ENCODE peak calls at places on chromosomes 4 and X, in ten cellular contexts. One of them, this sample, is unnamed.

GRCh38 chrX:10620121-10620699 is at the start of gene MID1:
- DNase-seq in MM.1S: peak; percentile 60
- DNase-seq in omental fat pad: peak; percentile 26
- DNase-seq in PC-9: peak; percentile 75
- DNase-seq in HFFc6: peak; percentile 77
- DNase-seq in A673: peak; percentile 82
- DNase-seq in PC-3: peak; percentile 83
- DNase-seq in pancreas: peak; percentile 73
- DNase-seq in HL-60: no peak
- DNase-seq in tibial nerve: peak; percentile 30
- DNase-seq in this sample: peak; percentile 51

GRCh38 chrX:103789004-103789403 is 12.4 kb downstream of the PLP1 start:
- DNase-seq in MM.1S: peak; percentile 22
- DNase-seq in A673: no peak
- DNase-seq in HL-60: no peak
- DNase-seq in PC-3: no peak
- DNase-seq in omental fat pad: no peak
- DNase-seq in PC-9: no peak
- DNase-seq in HFFc6: no peak
- DNase-seq in tibial nerve: no peak
- DNase-seq in pancreas: no peak
- DNase-seq in this sample: no peak

GRCh38 chr4:825969-826330 is at the start of gene CPLX1:
- DNase-seq in PC-9: no peak
- DNase-seq in tibial nerve: no peak
- DNase-seq in MM.1S: no peak
- DNase-seq in omental fat pad: no peak
- DNase-seq in HL-60: no peak
- DNase-seq in A673: peak; percentile 62
- DNase-seq in pancreas: peak; percentile 71
- DNase-seq in PC-3: peak; percentile 6
- DNase-seq in HFFc6: no peak
- DNase-seq in this sample: no peak

GRCh38 chrX:49257846-49258748 is 6.4 kb downstream of the FOXP3 start:
- DNase-seq in tibial nerve: no peak
- DNase-seq in MM.1S: no peak
- DNase-seq in PC-9: no peak
- DNase-seq in omental fat pad: no peak
- DNase-seq in A673: no peak
- DNase-seq in pancreas: no peak
- DNase-seq in HL-60: no peak
- DNase-seq in PC-3: no peak
- DNase-seq in HFFc6: no peak
- DNase-seq in this sample: no peak

GRCh38 chrX:12992544-12993118 is 17.7 kb downstream of the TMSB4X start:
- DNase-seq in MM.1S: no peak
- DNase-seq in PC-3: no peak
- DNase-seq in tibial nerve: no peak
- DNase-seq in pancreas: no peak
- DNase-seq in omental fat pad: no peak
- DNase-seq in HFFc6: no peak
- DNase-seq in A673: no peak
- DNase-seq in HL-60: no peak
- DNase-seq in PC-9: no peak
- DNase-seq in this sample: no peak

GRCh38 chr4:156228706-156229105 is 275.0 kb upstream of the CTSO start:
- DNase-seq in omental fat pad: no peak
- DNase-seq in A673: no peak
- DNase-seq in HL-60: no peak
- DNase-seq in HFFc6: peak; percentile 11
- DNase-seq in PC-9: no peak
- DNase-seq in tibial nerve: no peak
- DNase-seq in pancreas: no peak
- DNase-seq in PC-3: peak; percentile 13
- DNase-seq in MM.1S: no peak
- DNase-seq in this sample: no peak

GRCh38 chr4:10123227-10124101 is 6.9 kb upstream of the WDR1 start:
- DNase-seq in A673: no peak
- DNase-seq in tibial nerve: no peak
- DNase-seq in PC-3: no peak
- DNase-seq in HL-60: no peak
- DNase-seq in omental fat pad: no peak
- DNase-seq in HFFc6: no peak
- DNase-seq in pancreas: no peak
- DNase-seq in PC-9: no peak
- DNase-seq in MM.1S: peak; percentile 48
- DNase-seq in this sample: no peak

GRCh38 chr4:141027421-141027820 is 105.8 kb downstream of the RNF150 start:
- DNase-seq in PC-9: no peak
- DNase-seq in HFFc6: peak; percentile 37
- DNase-seq in pancreas: no peak
- DNase-seq in A673: no peak
- DNase-seq in omental fat pad: no peak
- DNase-seq in MM.1S: no peak
- DNase-seq in PC-3: peak; percentile 38
- DNase-seq in tibial nerve: no peak
- DNase-seq in HL-60: no peak
- DNase-seq in this sample: no peak

GRCh38 chr4:20356565-20356964 is 104.9 kb downstream of the SLIT2 start:
- DNase-seq in tibial nerve: no peak
- DNase-seq in PC-3: no peak
- DNase-seq in HL-60: no peak
- DNase-seq in omental fat pad: no peak
- DNase-seq in PC-9: no peak
- DNase-seq in A673: no peak
- DNase-seq in HFFc6: no peak
- DNase-seq in MM.1S: no peak
- DNase-seq in pancreas: no peak
- DNase-seq in this sample: no peak

GRCh38 chr4:88533088-88533790 is 9.7 kb upstream of the PYURF start:
- DNase-seq in omental fat pad: no peak
- DNase-seq in pancreas: no peak
- DNase-seq in A673: no peak
- DNase-seq in PC-3: peak; percentile 26
- DNase-seq in tibial nerve: no peak
- DNase-seq in HL-60: no peak
- DNase-seq in HFFc6: peak; percentile 56
- DNase-seq in PC-9: no peak
- DNase-seq in MM.1S: no peak
- DNase-seq in this sample: no peak

GRCh38 chrX:72121381-72121780 is 10.3 kb downstream of the RTL5 start:
- DNase-seq in omental fat pad: no peak
- DNase-seq in PC-3: peak; percentile 85
- DNase-seq in PC-9: no peak
- DNase-seq in MM.1S: peak; percentile 63
- DNase-seq in HFFc6: peak; percentile 32
- DNase-seq in tibial nerve: peak; percentile 45
- DNase-seq in pancreas: peak; percentile 29
- DNase-seq in A673: peak; percentile 39
- DNase-seq in HL-60: peak; percentile 71
- DNase-seq in this sample: peak; percentile 69

GRCh38 chr4:3127129-3127528 is 52.6 kb downstream of the HTT start:
- DNase-seq in MM.1S: no peak
- DNase-seq in HFFc6: no peak
- DNase-seq in PC-3: no peak
- DNase-seq in tibial nerve: no peak
- DNase-seq in PC-9: no peak
- DNase-seq in A673: no peak
- DNase-seq in HL-60: no peak
- DNase-seq in pancreas: no peak
- DNase-seq in omental fat pad: no peak
- DNase-seq in this sample: no peak

GRCh38 chr4:36255575-36255974 is 11.3 kb upstream of the ARAP2 start:
- DNase-seq in HL-60: peak; percentile 74
- DNase-seq in tibial nerve: no peak
- DNase-seq in A673: no peak
- DNase-seq in PC-3: no peak
- DNase-seq in HFFc6: no peak
- DNase-seq in omental fat pad: no peak
- DNase-seq in PC-9: no peak
- DNase-seq in MM.1S: peak; percentile 50
- DNase-seq in pancreas: no peak
- DNase-seq in this sample: no peak

GRCh38 chr4:178140326-178140915 is 698.2 kb upstream of the AGA start:
- DNase-seq in HFFc6: no peak
- DNase-seq in HL-60: no peak
- DNase-seq in omental fat pad: no peak
- DNase-seq in PC-9: no peak
- DNase-seq in A673: no peak
- DNase-seq in tibial nerve: no peak
- DNase-seq in MM.1S: no peak
- DNase-seq in pancreas: peak; percentile 49
- DNase-seq in PC-3: no peak
- DNase-seq in this sample: no peak

GRCh38 chrX:100587846-100588245 is 3.1 kb downstream of the TNMD start:
- DNase-seq in A673: no peak
- DNase-seq in pancreas: no peak
- DNase-seq in omental fat pad: no peak
- DNase-seq in MM.1S: no peak
- DNase-seq in PC-3: no peak
- DNase-seq in HL-60: no peak
- DNase-seq in tibial nerve: no peak
- DNase-seq in PC-9: no peak
- DNase-seq in HFFc6: no peak
- DNase-seq in this sample: no peak

DNA sequence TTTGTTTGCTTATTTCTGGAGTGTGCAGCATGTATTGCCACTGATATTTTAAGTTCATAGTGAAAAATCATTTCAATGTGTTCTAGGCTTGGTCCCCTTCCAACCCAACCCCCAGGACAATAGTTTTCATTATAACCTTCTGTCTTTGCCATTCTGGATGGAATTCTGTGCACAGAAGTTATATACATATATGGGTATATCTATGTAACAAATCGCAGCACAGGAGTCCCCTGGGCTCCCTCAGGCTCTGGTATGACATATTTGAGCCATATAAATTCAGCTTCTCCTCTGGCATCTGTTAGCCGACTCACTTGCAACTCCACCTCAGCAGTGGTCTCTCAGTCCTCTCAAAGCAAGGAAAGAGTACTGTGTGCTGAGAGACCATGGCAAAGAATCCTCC is at the start of gene TNMD:
- DNase-seq in tibial nerve: no peak
- DNase-seq in A673: no peak
- DNase-seq in PC-3: no peak
- DNase-seq in omental fat pad: no peak
- DNase-seq in MM.1S: no peak
- DNase-seq in pancreas: no peak
- DNase-seq in HL-60: no peak
- DNase-seq in PC-9: no peak
- DNase-seq in HFFc6: no peak
- DNase-seq in this sample: no peak
- TF ChIP-seq CTCF in tibial nerve: no peak
- TF ChIP-seq CTCF in A673: no peak
- TF ChIP-seq CTCF in PC-3: no peak
- TF ChIP-seq CTCF in omental fat pad: no peak
- TF ChIP-seq CTCF in MM.1S: no peak
- TF ChIP-seq CTCF in pancreas: no peak
- TF ChIP-seq CTCF in HL-60: no peak
- TF ChIP-seq CTCF in PC-9: no peak
- TF ChIP-seq CTCF in HFFc6: no peak
- TF ChIP-seq CTCF in this sample: no peak

GRCh38 chr4:189090174-189090814 is 850.4 kb upstream of the FRG1 start:
- DNase-seq in PC-9: no peak
- DNase-seq in A673: peak; percentile 16
- DNase-seq in HFFc6: peak; percentile 30
- DNase-seq in omental fat pad: no peak
- DNase-seq in PC-3: peak; percentile 25
- DNase-seq in MM.1S: no peak
- DNase-seq in HL-60: peak; percentile 34
- DNase-seq in pancreas: no peak
- DNase-seq in tibial nerve: no peak
- DNase-seq in this sample: no peak
- TF ChIP-seq CTCF in PC-9: no peak
- TF ChIP-seq CTCF in A673: peak; percentile 51
- TF ChIP-seq CTCF in HFFc6: peak; percentile 77
- TF ChIP-seq CTCF in omental fat pad: no peak
- TF ChIP-seq CTCF in PC-3: peak; percentile 49
- TF ChIP-seq CTCF in MM.1S: peak; percentile 44
- TF ChIP-seq CTCF in HL-60: peak; percentile 52
- TF ChIP-seq CTCF in pancreas: no peak
- TF ChIP-seq CTCF in tibial nerve: no peak
- TF ChIP-seq CTCF in this sample: peak; percentile 44

GRCh38 chr4:189285377-189285776 is 655.3 kb upstream of the FRG1 start:
- DNase-seq in tibial nerve: no peak
- DNase-seq in HL-60: no peak
- DNase-seq in A673: no peak
- DNase-seq in MM.1S: no peak
- DNase-seq in omental fat pad: no peak
- DNase-seq in PC-3: no peak
- DNase-seq in HFFc6: no peak
- DNase-seq in PC-9: no peak
- DNase-seq in pancreas: no peak
- DNase-seq in this sample: no peak
- TF ChIP-seq CTCF in tibial nerve: no peak
- TF ChIP-seq CTCF in HL-60: no peak
- TF ChIP-seq CTCF in A673: no peak
- TF ChIP-seq CTCF in MM.1S: no peak
- TF ChIP-seq CTCF in omental fat pad: no peak
- TF ChIP-seq CTCF in PC-3: no peak
- TF ChIP-seq CTCF in HFFc6: no peak
- TF ChIP-seq CTCF in PC-9: no peak
- TF ChIP-seq CTCF in pancreas: no peak
- TF ChIP-seq CTCF in this sample: no peak

DNA sequence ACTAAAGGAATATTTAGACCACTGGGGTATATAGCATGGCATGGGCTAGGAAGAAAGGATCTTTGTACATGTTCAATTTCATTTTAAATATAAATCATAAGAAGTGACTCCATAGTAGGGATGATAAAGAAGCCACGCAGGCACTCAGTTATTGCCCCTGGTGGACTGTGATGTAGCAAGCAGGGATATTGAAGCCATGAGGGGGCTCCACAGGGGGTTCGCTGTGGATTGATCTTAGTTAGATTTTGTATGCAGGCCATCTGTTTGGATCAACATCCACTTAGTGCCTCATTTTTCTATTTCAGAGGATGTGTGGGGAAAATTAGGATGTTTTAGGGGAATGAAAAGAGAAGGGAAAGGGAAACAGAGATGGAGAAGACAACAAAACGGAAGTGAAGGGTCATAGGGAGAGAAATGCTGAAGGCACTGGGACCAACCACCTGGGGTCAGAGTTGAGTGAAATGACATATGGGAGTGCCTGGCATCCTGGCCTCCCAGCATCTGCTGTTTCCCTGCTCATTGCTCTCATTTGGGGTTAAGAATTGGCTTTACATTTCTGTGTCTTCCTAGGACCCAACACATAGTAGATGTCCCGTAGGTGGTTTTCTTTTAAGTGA is 11.2 kb upstream of the FREM3 start:
- DNase-seq in A673: no peak
- DNase-seq in tibial nerve: no peak
- DNase-seq in omental fat pad: no peak
- DNase-seq in MM.1S: no peak
- DNase-seq in HFFc6: no peak
- DNase-seq in pancreas: no peak
- DNase-seq in PC-9: no peak
- DNase-seq in PC-3: no peak
- DNase-seq in HL-60: no peak
- DNase-seq in this sample: no peak
- TF ChIP-seq CTCF in A673: peak; percentile 18
- TF ChIP-seq CTCF in tibial nerve: no peak
- TF ChIP-seq CTCF in omental fat pad: no peak
- TF ChIP-seq CTCF in MM.1S: no peak
- TF ChIP-seq CTCF in HFFc6: no peak
- TF ChIP-seq CTCF in pancreas: no peak
- TF ChIP-seq CTCF in PC-9: no peak
- TF ChIP-seq CTCF in PC-3: no peak
- TF ChIP-seq CTCF in HL-60: no peak
- TF ChIP-seq CTCF in this sample: no peak

GRCh38 chrX:7074135-7074907 is 73.2 kb upstream of the STS start:
- DNase-seq in pancreas: no peak
- DNase-seq in tibial nerve: no peak
- DNase-seq in PC-9: no peak
- DNase-seq in HL-60: no peak
- DNase-seq in MM.1S: no peak
- DNase-seq in A673: no peak
- DNase-seq in HFFc6: no peak
- DNase-seq in PC-3: no peak
- DNase-seq in omental fat pad: no peak
- DNase-seq in this sample: no peak
- TF ChIP-seq CTCF in pancreas: no peak
- TF ChIP-seq CTCF in tibial nerve: no peak
- TF ChIP-seq CTCF in PC-9: no peak
- TF ChIP-seq CTCF in HL-60: no peak
- TF ChIP-seq CTCF in MM.1S: no peak
- TF ChIP-seq CTCF in A673: peak; percentile 20
- TF ChIP-seq CTCF in HFFc6: no peak
- TF ChIP-seq CTCF in PC-3: no peak
- TF ChIP-seq CTCF in omental fat pad: no peak
- TF ChIP-seq CTCF in this sample: no peak

This sample was measured in AG09319.